ENCODE peak calls at places on chromosomes 2 and 18, in four cellular contexts. D is IMR-90, A is neural progenitor cell, U is GM23248. W is an unnamed sample.

GRCh38 chr2:216083464-216084279 is 2.0 kb downstream of the TMEM169 start:
- DNase-seq in D (peak), A (peak), U (peak), W (peak)

GRCh38 chr2:160207804-160208661 is 8.0 kb upstream of the ITGB6 start:
- DNase-seq in D (peak), A (peak), U (peak), W (no peak)

GRCh38 chr2:168929031-168929430 is 27.9 kb downstream of the G6PC2 start:
- DNase-seq in D (no peak), A (no peak), U (no peak), W (no peak)

GRCh38 chr2:216713691-216714411 is 18.5 kb upstream of the IGFBP5 start:
- DNase-seq in D (peak), A (no peak), U (peak), W (no peak)

GRCh38 chr18:59659486-59660187 is 37.6 kb downstream of the CCBE1 start:
- DNase-seq in D (peak), A (peak), U (peak), W (no peak)

GRCh38 chr18:43092539-43092938 is 22.9 kb downstream of the RIT2 start:
- DNase-seq in D (no peak), A (no peak), U (no peak), W (no peak)

GRCh38 chr18:75143851-75144250 is 65.1 kb downstream of the PTGR3 start:
- DNase-seq in D (no peak), A (no peak), U (no peak), W (no peak)

GRCh38 chr2:182866461-182867369 is at the start of gene FRZB:
- DNase-seq in D (peak), A (peak), U (peak), W (peak)

GRCh38 chr18:25055076-25055475 is 296.9 kb downstream of the ZNF521 start:
- DNase-seq in D (peak), A (no peak), U (peak), W (no peak)

GRCh38 chr2:132503621-132504200 is 87.1 kb downstream of the GPR39 start:
- DNase-seq in D (peak), A (no peak), U (peak), W (no peak)

GRCh38 chr2:139067874-139068273 is 287.7 kb upstream of the NXPH2 start:
- DNase-seq in D (no peak), A (no peak), U (no peak), W (no peak)

GRCh38 chr2:240922982-240923537 is 16.9 kb downstream of the CROCC2 start:
- DNase-seq in D (no peak), A (no peak), U (no peak), W (peak)

GRCh38 chr2:102251042-102251848 is 60.1 kb upstream of the IL1RL1 start:
- DNase-seq in D (no peak), A (peak), U (peak), W (peak)

GRCh38 chr18:5983479-5983878 is 88.2 kb upstream of the TMEM200C start:
- DNase-seq in D (no peak), A (no peak), U (no peak), W (no peak)

GRCh38 chr2:241903121-241904010 is 33.8 kb downstream of the RTP5 start:
- DNase-seq in D (no peak), A (no peak), U (no peak), W (peak)

GRCh38 chr18:57737661-57738060 is 65.5 kb downstream of the ATP8B1 start:
- DNase-seq in D (peak), A (no peak), U (peak), W (no peak)

GRCh38 chr2:125313806-125314205 is 1288.7 kb downstream of the CNTNAP5 start:
- DNase-seq in D (no peak), A (peak), U (no peak), W (peak)

GRCh38 chr2:120957905-120958304 is 222.2 kb downstream of the GLI2 start:
- DNase-seq in D (no peak), A (no peak), U (no peak), W (no peak)

GRCh38 chr2:218984239-218985020 is 554 bp downstream of the FEV start:
- DNase-seq in D (no peak), A (peak), U (peak), W (peak)

GRCh38 chr2:120988051-120988707 is 252.5 kb downstream of the GLI2 start:
- DNase-seq in D (no peak), A (no peak), U (no peak), W (no peak)

GRCh38 chr18:5707586-5707985 is 163.8 kb upstream of the EPB41L3 start:
- DNase-seq in D (no peak), A (no peak), U (no peak), W (no peak)

GRCh38 chr2:7010376-7010775 is 93.2 kb downstream of the RNF144A start:
- DNase-seq in D (peak), A (no peak), U (peak), W (no peak)

GRCh38 chr18:58484989-58485962 is 143.6 kb downstream of the ALPK2 start:
- DNase-seq in D (no peak), A (peak), U (no peak), W (peak)

GRCh38 chr2:235654115-235654514 is 160.3 kb downstream of the AGAP1 start:
- DNase-seq in D (peak), A (no peak), U (peak), W (no peak)

GRCh38 chr18:80108122-80108536 is 933 bp upstream of the ADNP2 start:
- DNase-seq in D (no peak), A (no peak), U (no peak), W (no peak)

GRCh38 chr18:80107396-80107795 is 1.7 kb upstream of the ADNP2 start:
- DNase-seq in D (no peak), A (no peak), U (no peak), W (no peak)

GRCh38 chr18:80108739-80109675 is at the start of gene ADNP2:
- DNase-seq in D (peak), A (peak), U (peak), W (peak)

GRCh38 chr18:80112623-80113248 is 3.7 kb downstream of the ADNP2 start:
- DNase-seq in D (no peak), A (no peak), U (no peak), W (no peak)

DNA sequence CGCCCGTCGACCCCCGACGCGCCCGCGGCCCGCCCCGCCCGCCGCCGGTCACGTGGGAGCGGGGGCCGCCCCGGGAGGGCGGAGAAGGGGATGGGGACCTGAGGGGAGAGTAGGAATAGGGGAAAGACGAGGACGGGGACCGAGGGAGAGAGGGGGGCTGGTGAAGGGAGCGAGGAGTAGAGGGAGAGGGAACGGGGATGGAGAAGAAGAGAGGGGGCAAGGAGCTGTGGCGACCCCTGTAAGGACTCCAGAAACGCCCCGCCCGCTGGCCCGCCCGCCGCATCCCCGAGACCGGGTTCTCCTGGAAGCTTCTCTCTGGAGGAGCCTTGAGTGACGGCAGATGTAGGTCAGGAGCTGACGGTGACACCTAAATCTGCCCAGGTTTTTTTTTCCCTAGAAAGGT is 615 bp downstream of the ADNP2 start:
- DNase-seq in D (peak), A (peak), U (peak), W (peak)
- H2AFZ ChIP-seq in D (peak), A (no peak), U (peak), W (no peak)

DNA sequence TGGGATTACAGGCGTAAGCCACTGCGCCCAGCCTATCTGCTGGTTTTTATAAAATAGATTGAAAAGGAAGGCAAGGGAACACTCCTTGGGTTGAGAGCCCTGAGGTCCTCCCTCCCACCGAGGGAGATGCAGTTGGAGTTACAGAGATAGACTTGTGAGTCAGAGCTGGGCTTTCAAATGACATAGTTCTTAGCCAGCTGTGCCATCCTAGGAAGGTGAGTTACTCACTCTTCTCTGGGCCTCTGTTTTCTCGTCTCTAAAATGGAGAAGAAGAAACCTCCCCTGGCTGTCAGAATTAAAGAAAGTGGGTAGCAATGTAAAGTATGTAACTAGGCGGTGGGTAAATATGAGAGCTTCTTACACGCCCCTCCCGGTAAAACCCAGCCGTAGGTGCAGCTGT is 2.4 kb downstream of the LRRFIP1 start:
- DNase-seq in D (peak), A (no peak), U (peak), W (no peak)
- H3K27ac ChIP-seq in D (no peak), A (no peak), U (peak), W (no peak)

GRCh38 chr18:62186656-62187542 is at the start of the genes PIGN and RELCH:
- DNase-seq in D (peak), A (peak), U (peak), W (peak)

GRCh38 chr18:62183578-62184195 is 3.2 kb downstream of the PIGN start:
- DNase-seq in D (peak), A (peak), U (peak), W (no peak)

GRCh38 chr18:62177271-62177670 is 9.6 kb downstream of the PIGN start:
- DNase-seq in D (no peak), A (no peak), U (no peak), W (no peak)

GRCh38 chr18:62179213-62179612 is 7.6 kb downstream of the PIGN start:
- DNase-seq in D (no peak), A (no peak), U (no peak), W (no peak)

GRCh38 chr18:62182220-62182619 is 4.6 kb downstream of the PIGN start:
- DNase-seq in D (no peak), A (no peak), U (no peak), W (no peak)
- H2AFZ ChIP-seq in D (no peak), A (no peak), U (no peak), W (no peak)

GRCh38 chr2:88054300-88055048 is 1.1 kb downstream of the KRCC1 start:
- DNase-seq in D (no peak), A (no peak), U (peak), W (no peak)

GRCh38 chr2:88055049-88055435 is 541 bp downstream of the KRCC1 start:
- DNase-seq in D (peak), A (no peak), U (peak), W (no peak)

GRCh38 chr2:88055436-88056128 is at the start of gene KRCC1:
- DNase-seq in D (peak), A (peak), U (peak), W (peak)

GRCh38 chr2:88051792-88052191 is 3.8 kb downstream of the KRCC1 start:
- DNase-seq in D (no peak), A (no peak), U (no peak), W (no peak)

DNA sequence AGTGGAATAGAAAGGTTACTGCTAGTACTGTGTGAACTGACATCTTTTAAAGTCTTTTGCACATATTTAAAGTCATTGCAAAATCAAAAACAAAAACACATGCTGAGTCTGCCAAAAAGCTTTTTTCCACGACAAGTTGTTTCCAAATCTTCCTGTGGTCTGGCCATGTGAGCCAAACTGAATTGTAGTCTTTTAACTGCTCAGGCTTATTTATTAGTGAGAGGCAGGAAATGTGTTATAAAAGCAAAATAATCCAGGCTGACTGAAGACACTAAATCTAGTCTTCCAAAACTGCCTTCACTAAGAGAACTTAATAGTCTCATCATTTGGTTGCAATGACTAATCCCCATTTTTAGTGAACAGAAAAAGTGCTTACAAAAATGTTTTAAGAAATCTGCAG is 2.3 kb downstream of the KRCC1 start:
- DNase-seq in D (peak), A (no peak), U (peak), W (no peak)
- H3K27ac ChIP-seq in D (no peak), A (no peak), U (peak), W (no peak)

GRCh38 chr2:24175631-24176030 is 778 bp downstream of the FAM228A start:
- DNase-seq in D (no peak), A (no peak), U (peak), W (no peak)

GRCh38 chr2:24169031-24169430 is 5.8 kb upstream of the FAM228A start:
- DNase-seq in D (no peak), A (no peak), U (no peak), W (no peak)

GRCh38 chr2:24176326-24176725 is 1.5 kb downstream of the FAM228A start:
- DNase-seq in D (no peak), A (no peak), U (no peak), W (no peak)

GRCh38 chr2:24179683-24180082 is 4.8 kb downstream of the FAM228A start:
- DNase-seq in D (no peak), A (no peak), U (no peak), W (no peak)

DNA sequence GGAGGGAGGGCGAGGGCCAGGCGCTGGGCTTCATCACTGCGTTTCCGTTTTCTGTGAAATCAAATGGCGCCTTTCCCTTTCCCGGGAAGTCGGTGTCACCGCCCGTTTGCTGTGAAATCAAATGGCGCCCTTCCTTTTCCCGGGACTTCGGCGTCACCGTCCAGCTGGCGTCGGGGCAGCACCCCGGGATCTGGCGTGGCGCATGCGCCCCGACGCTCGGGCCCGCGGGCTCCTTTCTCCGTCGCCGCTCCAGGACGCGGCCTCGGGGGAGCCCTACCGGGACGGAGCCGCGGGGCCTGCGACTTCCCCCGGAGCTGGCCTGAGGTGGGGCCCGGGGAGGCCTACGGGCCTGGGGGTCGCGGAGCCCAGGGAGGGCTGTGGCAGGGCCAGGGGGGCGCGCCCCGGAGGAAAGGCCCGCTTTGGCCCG is at the start of gene FAM228A:
- DNase-seq in D (no peak), A (no peak), U (no peak), W (no peak)
- H2AFZ ChIP-seq in D (peak), A (no peak), U (peak), W (no peak)

DNA sequence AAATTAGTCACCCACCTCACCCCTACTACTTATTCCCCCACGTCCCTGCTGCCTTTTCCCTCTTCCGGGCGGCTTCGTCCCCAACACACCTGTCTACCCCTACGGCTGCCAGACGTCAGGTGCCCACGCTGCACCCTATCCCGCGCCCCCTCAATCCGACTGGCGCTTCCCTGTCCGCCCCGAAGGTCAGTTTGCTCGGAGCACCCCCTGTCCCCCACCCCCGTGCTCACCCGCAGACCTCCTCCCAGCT is 457 bp downstream of the ACVR1C start:
- DNase-seq in D (no peak), A (no peak), U (no peak), W (no peak)
- H3K27ac ChIP-seq in D (no peak), A (no peak), U (no peak), W (no peak)

GRCh38 chr2:162009543-162009942 is 64.5 kb downstream of the DPP4 start:
- DNase-seq in D (no peak), A (no peak), U (no peak), W (no peak)

GRCh38 chr2:162012565-162012869 is 61.5 kb downstream of the DPP4 start:
- DNase-seq in D (no peak), A (no peak), U (no peak), W (no peak)

GRCh38 chr2:162013514-162014205 is 60.4 kb downstream of the DPP4 start:
- DNase-seq in D (no peak), A (no peak), U (no peak), W (no peak)

GRCh38 chr2:162014751-162015150 is 59.3 kb downstream of the DPP4 start:
- DNase-seq in D (peak), A (no peak), U (no peak), W (no peak)

DNA sequence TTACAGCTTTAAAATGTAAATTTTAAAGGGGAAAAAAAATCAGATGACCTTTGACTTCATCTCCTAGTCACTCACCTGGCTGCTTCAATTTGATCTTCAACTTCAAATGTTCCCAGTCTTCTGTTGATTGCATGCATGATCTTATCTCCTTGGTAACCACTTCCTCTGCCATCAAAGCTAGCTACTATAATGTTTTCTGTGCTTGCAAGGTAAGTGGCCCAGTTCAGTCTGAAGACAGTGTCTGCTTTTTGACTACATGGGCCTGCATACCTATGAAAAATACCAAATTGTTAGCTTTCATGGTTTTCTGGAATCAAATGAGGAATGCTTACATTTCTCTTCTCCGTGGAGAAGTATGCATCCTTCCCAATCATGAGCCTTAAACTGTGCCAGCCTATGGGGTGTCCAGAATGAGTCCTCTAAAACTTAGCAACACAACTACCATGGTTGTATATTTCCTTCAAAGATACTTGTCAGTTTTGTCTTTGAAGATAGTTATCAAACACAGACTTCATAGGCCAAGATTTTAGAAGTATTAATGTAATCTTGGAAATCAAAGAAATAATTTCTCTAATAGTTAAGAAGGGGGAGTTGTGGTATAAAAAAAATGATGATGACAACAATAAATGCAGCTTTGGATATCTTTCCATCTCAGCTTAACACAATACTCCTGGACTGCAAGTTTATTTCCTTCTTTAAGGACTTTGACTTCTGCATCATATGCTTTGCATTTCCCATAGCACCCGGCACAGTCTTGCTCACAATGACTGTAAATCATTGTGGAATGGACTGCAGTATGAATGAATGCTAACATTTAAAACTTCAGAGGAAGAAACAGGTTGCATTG is 62.1 kb downstream of the DPP4 start:
- DNase-seq in D (no peak), A (no peak), U (no peak), W (no peak)
- H2AFZ ChIP-seq in D (no peak), A (no peak), U (no peak), W (no peak)

GRCh38 chr18:49967914-49968313 is 154.6 kb upstream of the ACAA2 start:
- DNase-seq in D (no peak), A (no peak), U (no peak), W (no peak)
- H3K27ac ChIP-seq in D (no peak), A (no peak), U (no peak), W (no peak)